ENCODE peak calls at places on chromosome 22, in four cellular contexts. One of them, this sample, is unnamed.

GRCh38 chr22:22207845-22208564 is 36.6 kb upstream of the VPREB1 start:
- DNase-seq in astrocyte of the spinal cord: peak
- DNase-seq in HCT116: peak
- DNase-seq in coronary artery: no peak
- DNase-seq in this sample: no peak

GRCh38 chr22:30284172-30284571 is 5.1 kb downstream of the CASTOR1 start:
- DNase-seq in astrocyte of the spinal cord: no peak
- DNase-seq in HCT116: no peak
- DNase-seq in coronary artery: no peak
- DNase-seq in this sample: no peak

GRCh38 chr22:19169002-19169946 is 9.3 kb downstream of the SLC25A1 start:
- DNase-seq in astrocyte of the spinal cord: no peak
- DNase-seq in HCT116: no peak
- DNase-seq in coronary artery: peak
- DNase-seq in this sample: no peak

GRCh38 chr22:48224332-48224731 is 1461.9 kb downstream of the TBC1D22A start:
- DNase-seq in astrocyte of the spinal cord: no peak
- DNase-seq in HCT116: no peak
- DNase-seq in coronary artery: no peak
- DNase-seq in this sample: no peak

GRCh38 chr22:21632237-21632895 is at the start of gene CCDC116:
- DNase-seq in astrocyte of the spinal cord: no peak
- DNase-seq in HCT116: no peak
- DNase-seq in coronary artery: no peak
- DNase-seq in this sample: no peak

GRCh38 chr22:49524362-49524761 is 303.3 kb downstream of the BRD1 start:
- DNase-seq in astrocyte of the spinal cord: no peak
- DNase-seq in HCT116: no peak
- DNase-seq in coronary artery: no peak
- DNase-seq in this sample: no peak

GRCh38 chr22:23826510-23827350 is 12.1 kb downstream of the DERL3 start:
- DNase-seq in astrocyte of the spinal cord: peak
- DNase-seq in HCT116: no peak
- DNase-seq in coronary artery: no peak
- DNase-seq in this sample: no peak

GRCh38 chr22:38317995-38318715 is 922 bp upstream of the CSNK1E start:
- DNase-seq in astrocyte of the spinal cord: peak
- DNase-seq in HCT116: peak
- DNase-seq in coronary artery: peak
- DNase-seq in this sample: peak

GRCh38 chr22:24068377-24068680 is 57.2 kb downstream of the CABIN1 start:
- DNase-seq in astrocyte of the spinal cord: no peak
- DNase-seq in HCT116: no peak
- DNase-seq in coronary artery: no peak
- DNase-seq in this sample: no peak

GRCh38 chr22:42942351-42942750 is 72.6 kb downstream of the PACSIN2 start:
- DNase-seq in astrocyte of the spinal cord: no peak
- DNase-seq in HCT116: no peak
- DNase-seq in coronary artery: no peak
- DNase-seq in this sample: no peak
- TF ChIP-seq CTCF in astrocyte of the spinal cord: no peak
- TF ChIP-seq CTCF in HCT116: no peak
- TF ChIP-seq CTCF in coronary artery: no peak
- TF ChIP-seq CTCF in this sample: no peak

GRCh38 chr22:39518124-39518786 is 2.1 kb upstream of the ATF4 start:
- DNase-seq in astrocyte of the spinal cord: no peak
- DNase-seq in HCT116: no peak
- DNase-seq in coronary artery: no peak
- DNase-seq in this sample: no peak
- H3K4me3 ChIP-seq in astrocyte of the spinal cord: no peak
- H3K4me3 ChIP-seq in HCT116: peak
- H3K4me3 ChIP-seq in coronary artery: no peak
- H3K4me3 ChIP-seq in this sample: peak

GRCh38 chr22:37161442-37161841 is 11.7 kb upstream of the IL2RB start:
- DNase-seq in astrocyte of the spinal cord: no peak
- DNase-seq in HCT116: peak
- DNase-seq in coronary artery: no peak
- DNase-seq in this sample: no peak

GRCh38 chr22:37163096-37163489 is 13.4 kb upstream of the IL2RB start:
- DNase-seq in astrocyte of the spinal cord: no peak
- DNase-seq in HCT116: no peak
- DNase-seq in coronary artery: no peak
- DNase-seq in this sample: no peak

GRCh38 chr22:37164535-37164887 is 14.8 kb upstream of the IL2RB start:
- DNase-seq in astrocyte of the spinal cord: no peak
- DNase-seq in HCT116: no peak
- DNase-seq in coronary artery: no peak
- DNase-seq in this sample: no peak

GRCh38 chr22:37163618-37164534 is 14.2 kb upstream of the IL2RB start:
- DNase-seq in astrocyte of the spinal cord: no peak
- DNase-seq in HCT116: no peak
- DNase-seq in coronary artery: no peak
- DNase-seq in this sample: no peak

DNA sequence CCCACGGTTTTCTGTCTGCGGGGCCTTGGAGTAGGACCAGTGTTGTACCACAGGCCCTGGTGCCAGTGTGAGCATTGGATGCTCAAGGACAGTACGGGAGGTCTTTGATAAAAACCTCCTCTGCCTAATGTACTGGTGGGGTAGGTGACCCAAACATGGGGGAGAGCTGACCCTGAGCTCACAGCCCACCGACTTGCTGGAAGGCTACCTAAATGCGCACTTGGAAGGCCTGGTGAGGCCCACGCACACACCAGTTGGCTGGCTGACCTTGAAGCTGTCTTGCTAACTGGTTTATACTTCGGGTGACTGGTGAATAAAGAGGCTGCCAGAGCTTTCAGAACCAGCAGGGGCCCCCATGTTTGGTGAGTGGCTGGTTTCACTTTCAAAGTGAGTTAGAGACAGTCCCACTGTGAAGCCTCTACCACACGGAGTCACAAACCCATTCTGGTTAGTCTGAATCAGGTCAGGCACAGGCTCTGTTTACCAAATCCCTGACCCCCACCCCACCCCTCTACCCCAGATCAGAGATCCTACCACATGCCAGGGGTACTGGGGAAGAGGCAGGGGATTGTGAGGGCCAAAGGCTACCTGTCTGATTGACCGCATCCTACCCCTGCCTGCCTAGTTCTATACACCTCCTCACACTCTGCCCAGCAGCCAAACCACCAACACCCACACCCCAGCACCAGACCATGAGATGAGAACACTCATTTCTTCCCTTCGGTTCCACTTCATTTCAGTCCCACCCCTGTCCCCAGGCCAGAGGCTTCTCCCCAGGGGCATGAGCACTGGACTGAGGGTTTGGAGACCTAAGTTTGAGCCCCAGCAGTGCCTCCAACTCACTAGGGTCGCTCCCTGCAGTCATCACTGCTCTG is 12.7 kb upstream of the IL2RB start:
- DNase-seq in astrocyte of the spinal cord: peak
- DNase-seq in HCT116: no peak
- DNase-seq in coronary artery: no peak
- DNase-seq in this sample: no peak
- TF ChIP-seq CTCF in astrocyte of the spinal cord: no peak
- TF ChIP-seq CTCF in HCT116: no peak
- TF ChIP-seq CTCF in coronary artery: no peak
- TF ChIP-seq CTCF in this sample: no peak

DNA sequence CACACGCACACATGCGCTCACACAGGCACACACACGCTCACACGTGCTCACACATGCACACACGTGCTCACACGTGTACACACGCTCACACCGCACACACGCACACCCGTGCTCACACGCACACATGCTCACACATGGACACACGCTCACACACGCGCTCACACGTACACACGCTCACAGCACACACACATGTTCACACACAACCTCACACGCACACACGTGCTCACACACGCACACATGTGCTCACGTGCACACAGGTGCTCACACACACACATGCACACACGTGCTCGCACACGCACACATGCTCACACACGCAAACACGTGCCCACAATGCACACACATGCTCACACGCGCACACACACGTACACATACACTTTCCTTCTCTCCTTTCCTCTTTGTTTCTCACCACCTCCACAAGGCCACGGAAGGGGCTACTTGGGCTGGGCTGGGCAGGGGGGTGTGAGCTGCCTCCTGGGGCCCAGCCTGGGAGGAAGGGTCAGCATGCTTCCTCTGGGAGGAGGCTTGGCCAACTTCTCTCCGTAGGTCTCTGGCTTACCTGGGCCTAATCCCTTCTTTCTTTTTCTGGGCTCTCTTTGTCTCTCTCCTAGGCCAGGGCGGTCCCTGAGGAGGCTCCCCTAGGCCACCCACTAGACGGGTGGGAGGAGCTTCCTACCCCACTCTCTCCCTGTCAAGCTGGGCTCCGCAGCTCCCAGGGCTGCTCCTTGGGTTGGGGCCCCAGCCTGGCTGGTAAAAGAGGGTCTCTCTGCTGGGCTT is 34.5 kb upstream of the PARVG start:
- DNase-seq in astrocyte of the spinal cord: no peak
- DNase-seq in HCT116: no peak
- DNase-seq in coronary artery: no peak
- DNase-seq in this sample: no peak
- H3K4me3 ChIP-seq in astrocyte of the spinal cord: no peak
- H3K4me3 ChIP-seq in HCT116: no peak
- H3K4me3 ChIP-seq in coronary artery: no peak
- H3K4me3 ChIP-seq in this sample: no peak

GRCh38 chr22:28774378-28774777 is 1.9 kb downstream of the CCDC117 start:
- DNase-seq in astrocyte of the spinal cord: no peak
- DNase-seq in HCT116: no peak
- DNase-seq in coronary artery: no peak
- DNase-seq in this sample: no peak

GRCh38 chr22:28773461-28773867 is 969 bp downstream of the CCDC117 start:
- DNase-seq in astrocyte of the spinal cord: peak
- DNase-seq in HCT116: no peak
- DNase-seq in coronary artery: no peak
- DNase-seq in this sample: no peak

GRCh38 chr22:28769394-28770085 is 3.0 kb upstream of the CCDC117 start:
- DNase-seq in astrocyte of the spinal cord: no peak
- DNase-seq in HCT116: no peak
- DNase-seq in coronary artery: no peak
- DNase-seq in this sample: no peak

GRCh38 chr22:28771195-28771791 is 1.2 kb upstream of the CCDC117 start:
- DNase-seq in astrocyte of the spinal cord: no peak
- DNase-seq in HCT116: no peak
- DNase-seq in coronary artery: no peak
- DNase-seq in this sample: no peak

DNA sequence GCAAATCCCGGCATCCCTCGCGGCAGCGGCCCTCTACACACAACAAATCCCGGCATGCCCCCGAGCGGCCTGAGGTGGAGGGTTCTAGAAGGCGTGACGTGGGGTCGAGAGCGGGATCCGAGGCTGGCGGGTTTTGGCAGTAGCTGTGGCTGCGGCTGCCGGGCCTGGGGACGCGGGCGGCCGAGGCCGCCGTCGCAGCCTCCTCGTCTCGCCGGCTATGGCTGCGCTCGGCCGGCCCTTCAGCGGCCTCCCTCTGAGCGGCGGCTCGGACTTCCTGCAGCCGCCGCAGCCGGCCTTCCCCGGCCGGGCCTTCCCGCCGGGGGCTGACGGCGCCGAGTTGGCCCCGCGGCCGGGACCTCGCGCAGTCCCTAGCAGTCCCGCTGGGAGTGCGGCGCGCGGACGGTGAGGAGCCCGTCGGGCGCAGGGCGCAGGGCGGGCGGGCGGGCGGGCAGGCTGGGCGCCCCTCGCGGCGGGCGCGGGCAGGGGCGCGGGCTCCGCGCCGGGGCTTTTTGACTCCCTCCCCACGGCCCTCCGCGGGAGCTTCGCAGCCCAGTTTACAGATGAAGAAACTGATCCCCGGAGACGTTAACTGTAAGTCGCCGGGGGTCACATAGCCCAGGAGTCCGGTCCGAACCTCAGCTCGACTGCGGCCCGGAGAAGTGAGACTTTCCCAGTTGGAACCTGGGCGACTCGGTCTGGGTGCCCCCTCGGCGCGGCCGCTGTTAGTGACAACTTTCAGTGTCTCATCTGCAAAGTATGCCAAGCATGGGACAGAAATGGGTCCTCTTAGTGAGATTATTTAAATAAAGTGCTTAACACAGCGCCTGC is at the start of gene CCDC117:
- DNase-seq in astrocyte of the spinal cord: peak
- DNase-seq in HCT116: peak
- DNase-seq in coronary artery: peak
- DNase-seq in this sample: peak
- TF ChIP-seq CTCF in astrocyte of the spinal cord: peak
- TF ChIP-seq CTCF in HCT116: no peak
- TF ChIP-seq CTCF in coronary artery: no peak
- TF ChIP-seq CTCF in this sample: peak

DNA sequence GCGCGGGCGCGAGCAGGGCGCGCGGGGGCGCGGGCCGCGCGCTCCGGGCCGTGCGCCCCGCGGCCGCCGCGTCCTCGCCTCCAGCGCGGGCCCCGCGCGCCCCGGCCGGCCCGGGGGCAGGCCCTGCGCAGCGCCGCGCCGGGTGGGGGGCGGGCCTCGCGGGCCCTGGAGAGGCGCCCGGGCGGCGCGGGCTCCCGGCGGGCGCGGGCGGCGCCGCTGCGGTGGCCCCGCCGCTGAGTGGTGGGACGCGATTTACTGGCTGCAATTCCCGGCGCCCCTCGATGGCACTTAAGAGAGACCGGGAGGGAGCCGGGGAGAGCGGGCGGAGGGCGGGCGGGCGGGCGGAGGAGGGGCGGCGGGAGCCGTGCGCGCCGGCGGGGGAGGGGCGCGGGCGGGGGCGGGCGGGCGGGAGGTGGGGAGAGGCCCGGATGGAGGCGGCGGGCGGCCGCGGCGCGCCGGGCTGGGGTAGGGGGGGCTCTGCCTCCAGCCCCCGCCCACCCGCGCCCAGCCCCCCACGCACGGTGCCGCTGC is 73.2 kb upstream of the TCF20 start:
- DNase-seq in astrocyte of the spinal cord: no peak
- DNase-seq in HCT116: no peak
- DNase-seq in coronary artery: no peak
- DNase-seq in this sample: no peak
- H3K4me3 ChIP-seq in astrocyte of the spinal cord: no peak
- H3K4me3 ChIP-seq in HCT116: peak
- H3K4me3 ChIP-seq in coronary artery: peak
- H3K4me3 ChIP-seq in this sample: no peak

GRCh38 chr22:25760848-25761595 is 19.0 kb downstream of the MYO18B start:
- DNase-seq in astrocyte of the spinal cord: no peak
- DNase-seq in HCT116: no peak
- DNase-seq in coronary artery: no peak
- DNase-seq in this sample: no peak

GRCh38 chr22:25763239-25763777 is 21.3 kb downstream of the MYO18B start:
- DNase-seq in astrocyte of the spinal cord: no peak
- DNase-seq in HCT116: no peak
- DNase-seq in coronary artery: no peak
- DNase-seq in this sample: no peak

GRCh38 chr22:25764270-25765015 is 22.5 kb downstream of the MYO18B start:
- DNase-seq in astrocyte of the spinal cord: no peak
- DNase-seq in HCT116: no peak
- DNase-seq in coronary artery: no peak
- DNase-seq in this sample: no peak

GRCh38 chr22:25760294-25760693 is 18.3 kb downstream of the MYO18B start:
- DNase-seq in astrocyte of the spinal cord: peak
- DNase-seq in HCT116: no peak
- DNase-seq in coronary artery: no peak
- DNase-seq in this sample: no peak

DNA sequence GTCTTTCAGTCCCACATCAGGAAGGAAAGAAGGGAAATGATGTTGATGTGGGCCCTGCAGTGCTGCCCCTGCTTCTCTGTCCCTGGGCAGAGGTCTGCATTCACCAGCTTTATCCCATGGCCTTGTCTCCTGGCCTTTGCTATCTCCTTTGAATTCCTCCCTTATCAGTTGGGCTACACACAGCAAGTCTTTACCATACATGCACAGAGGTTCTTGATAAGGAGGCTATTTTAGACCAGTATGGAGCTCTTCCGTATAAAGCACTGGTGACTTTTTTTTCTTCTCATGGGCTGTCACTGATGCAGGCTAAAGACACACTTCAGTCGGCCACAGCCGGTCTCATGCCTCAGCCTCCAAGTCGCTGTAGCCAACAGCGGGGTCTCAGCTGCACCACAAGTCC is 20.2 kb downstream of the MYO18B start:
- DNase-seq in astrocyte of the spinal cord: no peak
- DNase-seq in HCT116: no peak
- DNase-seq in coronary artery: no peak
- DNase-seq in this sample: no peak
- TF ChIP-seq CTCF in astrocyte of the spinal cord: no peak
- TF ChIP-seq CTCF in HCT116: no peak
- TF ChIP-seq CTCF in coronary artery: no peak
- TF ChIP-seq CTCF in this sample: no peak